ENCODE peak calls at places on chromosome 16, in four cellular contexts. C, V, I and S are unnamed samples.

GRCh38 chr16:11896776-11897175 is 19.0 kb downstream of the GSPT1 start:
- DNase-seq in C (no peak), V (peak; percentile 92), I (no peak), S (no peak)

GRCh38 chr16:5042574-5043171 is 8.9 kb upstream of the NAGPA start:
- DNase-seq in C (peak; percentile 33), V (peak; percentile 60), I (peak; percentile 73), S (no peak)

GRCh38 chr16:68272501-68273209 is 8.3 kb downstream of the SLC7A6 start:
- DNase-seq in C (no peak), V (no peak), I (no peak), S (no peak)

GRCh38 chr16:11084484-11085024 is 140.2 kb downstream of the CLEC16A start:
- DNase-seq in C (peak; percentile 57), V (peak; percentile 97), I (peak; percentile 23), S (no peak)

GRCh38 chr16:9094008-9094846 is 2.8 kb downstream of the HAPSTR1 start:
- DNase-seq in C (no peak), V (no peak), I (no peak), S (no peak)

GRCh38 chr16:11546522-11547485 is 39.9 kb downstream of the LITAF start:
- DNase-seq in C (no peak), V (peak; percentile 85), I (no peak), S (peak; percentile 36)

GRCh38 chr16:4747906-4748681 is 13.8 kb downstream of the DNAAF8 start:
- DNase-seq in C (no peak), V (no peak), I (no peak), S (no peak)

GRCh38 chr16:66275795-66276428 is 90.6 kb upstream of the CDH5 start:
- DNase-seq in C (peak; percentile 34), V (peak; percentile 76), I (peak; percentile 61), S (peak; percentile 71)

GRCh38 chr16:734981-735881 is 5.6 kb downstream of the CIAO3 start:
- DNase-seq in C (no peak), V (no peak), I (no peak), S (no peak)

GRCh38 chr16:88773812-88774291 is 11.2 kb downstream of the PIEZO1 start:
- DNase-seq in C (peak; percentile 100), V (peak; percentile 93), I (no peak), S (no peak)

GRCh38 chr16:23836078-23836403 is 258 bp downstream of the PRKCB start:
- DNase-seq in C (peak; percentile 34), V (no peak), I (no peak), S (no peak)

GRCh38 chr16:60553316-60553801 is 1482.9 kb downstream of the CDH8 start:
- DNase-seq in C (no peak), V (no peak), I (no peak), S (no peak)

GRCh38 chr16:75099738-75100615 is 16.6 kb downstream of the LDHD start:
- DNase-seq in C (no peak), V (no peak), I (no peak), S (no peak)

GRCh38 chr16:21336231-21336630 is 58.1 kb upstream of the CRYM start:
- DNase-seq in C (no peak), V (peak; percentile 57), I (no peak), S (no peak)

GRCh38 chr16:19228057-19228456 is 57.5 kb upstream of the CLEC19A start:
- DNase-seq in C (no peak), V (no peak), I (no peak), S (no peak)

GRCh38 chr16:11196286-11196828 is 59.6 kb downstream of the SOCS1 start:
- DNase-seq in C (no peak), V (peak; percentile 81), I (no peak), S (no peak)

GRCh38 chr16:67661101-67661661 is 421 bp downstream of the PARD6A start:
- DNase-seq in C (no peak), V (peak; percentile 52), I (no peak), S (peak; percentile 41)

GRCh38 chr16:71467810-71468209 is 5.8 kb upstream of the ZNF23 start:
- DNase-seq in C (peak; percentile 67), V (peak; percentile 28), I (peak; percentile 37), S (no peak)

DNA sequence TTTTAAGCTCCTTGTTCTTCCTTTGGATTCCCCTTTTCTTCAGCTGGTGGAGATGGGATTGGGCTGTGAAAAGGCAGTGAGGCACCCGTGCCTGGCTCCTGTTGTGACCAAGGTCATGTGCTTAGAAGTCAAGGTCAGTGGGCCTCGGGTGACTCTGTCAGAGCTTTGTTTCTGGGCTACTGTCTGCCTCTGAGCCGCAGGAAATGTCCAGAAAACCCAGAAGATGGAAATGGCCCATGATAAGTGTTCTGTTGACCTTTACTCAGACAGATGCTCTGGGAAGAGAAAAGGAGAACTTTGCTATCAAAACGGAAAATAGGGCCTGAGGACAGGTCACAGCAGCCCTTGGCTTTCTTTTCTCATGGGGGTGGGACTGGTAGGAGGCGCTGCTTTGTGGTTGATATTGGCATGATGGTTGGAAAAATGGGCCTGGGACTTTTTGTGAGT is 2.9 kb downstream of the ABCC1 start:
- DNase-seq in C (peak; percentile 46), V (no peak), I (peak; percentile 70), S (no peak)
- TF ChIP-seq MAFK in C (no peak), V (no peak), I (no peak), S (no peak)

GRCh38 chr16:80612461-80613017 is 71.7 kb downstream of the DYNLRB2 start:
- DNase-seq in C (no peak), V (no peak), I (no peak), S (no peak)

GRCh38 chr16:80611930-80612327 is 71.1 kb downstream of the DYNLRB2 start:
- DNase-seq in C (peak; percentile 21), V (no peak), I (no peak), S (no peak)

GRCh38 chr16:80616362-80616761 is 75.6 kb downstream of the DYNLRB2 start:
- DNase-seq in C (no peak), V (no peak), I (no peak), S (no peak)

GRCh38 chr16:80615751-80616150 is 75.0 kb downstream of the DYNLRB2 start:
- DNase-seq in C (no peak), V (no peak), I (no peak), S (no peak)

DNA sequence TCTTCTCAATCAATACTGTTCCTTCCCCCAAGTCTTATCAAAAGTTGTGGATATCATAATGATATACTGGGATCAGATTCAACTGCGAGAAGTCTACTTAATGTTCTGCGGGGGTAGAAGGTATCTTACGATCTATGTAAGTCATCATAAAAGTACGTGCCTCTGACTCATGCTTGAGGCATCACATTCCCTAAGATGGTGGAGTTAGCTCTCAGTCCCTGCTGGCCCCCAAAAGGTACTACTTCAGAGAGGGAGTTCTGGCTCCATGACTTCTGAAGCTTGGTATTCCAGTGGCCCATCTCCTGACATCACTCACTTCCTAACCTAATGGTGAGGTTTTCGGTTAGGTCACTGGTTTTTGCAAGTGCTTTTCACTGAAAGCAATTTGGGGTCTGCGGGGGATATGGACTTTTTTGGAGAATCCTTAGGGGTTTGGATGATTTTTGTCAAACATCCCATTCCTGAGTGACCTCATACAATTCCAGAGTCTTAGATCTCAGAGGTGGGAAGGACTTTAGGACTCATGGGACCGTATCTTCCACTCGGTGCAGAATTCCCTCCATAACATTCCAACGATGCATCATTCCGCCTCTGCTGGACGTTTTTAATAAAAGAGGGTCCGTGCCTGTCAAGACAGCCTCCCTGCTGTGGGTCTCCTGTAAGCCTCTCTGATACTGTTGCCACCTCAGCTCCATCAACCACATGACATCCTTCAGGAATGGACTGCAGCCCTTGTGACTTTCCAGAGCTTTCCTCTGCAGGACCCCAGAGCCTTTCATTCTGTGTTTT is 74.3 kb downstream of the DYNLRB2 start:
- DNase-seq in C (no peak), V (peak; percentile 86), I (no peak), S (peak; percentile 53)
- TF ChIP-seq MAFK in C (no peak), V (no peak), I (no peak), S (no peak)

DNA sequence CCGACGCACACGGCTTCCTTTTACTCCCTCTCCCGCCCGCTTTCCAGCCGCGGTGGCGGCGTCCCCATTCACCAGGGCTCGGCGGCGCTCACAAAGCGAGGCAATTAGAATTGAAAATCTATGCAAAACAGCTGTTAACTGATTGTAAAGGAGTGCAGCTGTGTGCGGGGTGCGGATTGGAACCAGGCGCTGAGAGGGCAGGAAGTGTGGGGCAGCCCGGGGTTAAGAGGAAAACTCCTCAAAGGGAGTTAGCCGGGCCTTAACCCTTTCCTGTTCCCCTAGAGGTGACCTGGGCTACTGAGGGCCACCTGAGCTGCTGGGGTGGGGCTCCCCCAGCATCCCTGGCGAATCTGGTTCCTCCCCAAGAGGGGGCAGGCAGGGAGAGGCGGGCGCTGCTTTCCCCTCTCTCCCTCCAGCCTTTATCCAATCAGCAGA is 5.8 kb upstream of the GSE1 start:
- DNase-seq in C (peak; percentile 76), V (no peak), I (no peak), S (no peak)
- TF ChIP-seq MAFK in C (no peak), V (no peak), I (no peak), S (no peak)

GRCh38 chr16:81901483-81901882 is 109.8 kb downstream of the SDR42E1 start:
- DNase-seq in C (no peak), V (no peak), I (no peak), S (no peak)

GRCh38 chr16:81900456-81900855 is 110.8 kb downstream of the SDR42E1 start:
- DNase-seq in C (no peak), V (no peak), I (no peak), S (no peak)

GRCh38 chr16:81900014-81900413 is 111.3 kb downstream of the SDR42E1 start:
- DNase-seq in C (no peak), V (no peak), I (no peak), S (no peak)

GRCh38 chr16:81902025-81902424 is 109.2 kb downstream of the SDR42E1 start:
- DNase-seq in C (no peak), V (no peak), I (peak; percentile 34), S (no peak)

GRCh38 chr16:81899601-81900000 is 111.7 kb downstream of the SDR42E1 start:
- DNase-seq in C (no peak), V (no peak), I (no peak), S (no peak)
- TF ChIP-seq MAFK in C (no peak), V (no peak), I (no peak), S (no peak)

DNA sequence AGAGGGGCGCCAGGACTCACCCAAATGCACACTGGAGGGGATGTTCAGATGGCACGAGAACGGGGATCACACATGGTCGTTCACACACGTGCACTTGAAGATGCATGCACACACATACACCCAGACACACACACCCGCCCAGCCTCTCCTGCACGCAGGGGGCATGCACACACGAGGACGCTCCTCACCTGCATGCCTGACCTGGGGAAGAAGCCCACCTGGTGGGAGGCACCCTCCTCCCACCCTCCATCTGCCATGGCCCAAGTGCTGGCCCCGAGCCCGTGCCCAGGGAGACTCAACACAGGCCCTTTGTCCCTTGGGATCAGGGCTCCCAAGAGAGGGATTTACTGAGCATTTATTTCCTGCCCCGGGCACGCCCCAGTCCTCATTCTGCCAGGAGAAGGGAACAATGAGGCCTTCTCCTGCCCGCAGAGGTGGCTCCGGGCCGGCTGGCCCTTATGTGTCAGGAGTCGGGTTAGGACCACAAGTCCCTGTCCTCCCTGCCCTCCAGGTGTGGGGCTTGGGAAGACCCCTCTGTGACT is 2.2 kb upstream of the PRSS21 start:
- DNase-seq in C (no peak), V (no peak), I (no peak), S (no peak)
- TF ChIP-seq MAFK in C (no peak), V (no peak), I (no peak), S (no peak)